ENCODE peak calls at places on chromosomes 3 and 15, in six cellular contexts. Q, B, C, I, D and W are unnamed samples.

GRCh38 chr15:22257047-22257667 is 176.8 kb downstream of the OR4M2 start:
- DNase-seq in Q (no peak), B (no peak), C (no peak), I (no peak), D (no peak), W (no peak)

GRCh38 chr15:77464129-77464865 is 43.6 kb downstream of the HMG20A start:
- DNase-seq in Q (no peak), B (no peak), C (no peak), I (no peak), D (no peak), W (no peak)

GRCh38 chr15:42331235-42331634 is 28.1 kb upstream of the CAPN3 start:
- DNase-seq in Q (peak), B (no peak), C (peak), I (no peak), D (no peak), W (no peak)

GRCh38 chr3:62151591-62151990 is 221.8 kb downstream of the FEZF2 start:
- DNase-seq in Q (peak), B (no peak), C (no peak), I (no peak), D (no peak), W (no peak)

GRCh38 chr15:34342737-34343575 is at the start of the genes NOP10 and NUTM1:
- DNase-seq in Q (peak), B (peak), C (peak), I (peak), D (peak), W (peak)

GRCh38 chr3:111695584-111696213 is 100.6 kb upstream of the ZBED2 start:
- DNase-seq in Q (peak), B (no peak), C (no peak), I (no peak), D (peak), W (no peak)

GRCh38 chr3:152244156-152244888 is 24.4 kb upstream of the MBNL1 start:
- DNase-seq in Q (no peak), B (no peak), C (no peak), I (no peak), D (no peak), W (no peak)

GRCh38 chr3:137692803-137693431 is 71.2 kb upstream of the SOX14 start:
- DNase-seq in Q (no peak), B (no peak), C (no peak), I (no peak), D (no peak), W (no peak)

GRCh38 chr3:136943396-136943795 is 14.4 kb upstream of the IL20RB start:
- DNase-seq in Q (no peak), B (no peak), C (no peak), I (no peak), D (no peak), W (no peak)

GRCh38 chr3:50292159-50292923 is at the start of gene IFRD2:
- DNase-seq in Q (peak), B (peak), C (peak), I (peak), D (peak), W (peak)

GRCh38 chr15:43463542-43463941 is 29.4 kb downstream of the TP53BP1 start:
- DNase-seq in Q (peak), B (no peak), C (no peak), I (no peak), D (no peak), W (no peak)

GRCh38 chr3:179956416-179956830 is 80.3 kb downstream of the PEX5L start:
- DNase-seq in Q (peak), B (no peak), C (no peak), I (no peak), D (no peak), W (no peak)

DNA sequence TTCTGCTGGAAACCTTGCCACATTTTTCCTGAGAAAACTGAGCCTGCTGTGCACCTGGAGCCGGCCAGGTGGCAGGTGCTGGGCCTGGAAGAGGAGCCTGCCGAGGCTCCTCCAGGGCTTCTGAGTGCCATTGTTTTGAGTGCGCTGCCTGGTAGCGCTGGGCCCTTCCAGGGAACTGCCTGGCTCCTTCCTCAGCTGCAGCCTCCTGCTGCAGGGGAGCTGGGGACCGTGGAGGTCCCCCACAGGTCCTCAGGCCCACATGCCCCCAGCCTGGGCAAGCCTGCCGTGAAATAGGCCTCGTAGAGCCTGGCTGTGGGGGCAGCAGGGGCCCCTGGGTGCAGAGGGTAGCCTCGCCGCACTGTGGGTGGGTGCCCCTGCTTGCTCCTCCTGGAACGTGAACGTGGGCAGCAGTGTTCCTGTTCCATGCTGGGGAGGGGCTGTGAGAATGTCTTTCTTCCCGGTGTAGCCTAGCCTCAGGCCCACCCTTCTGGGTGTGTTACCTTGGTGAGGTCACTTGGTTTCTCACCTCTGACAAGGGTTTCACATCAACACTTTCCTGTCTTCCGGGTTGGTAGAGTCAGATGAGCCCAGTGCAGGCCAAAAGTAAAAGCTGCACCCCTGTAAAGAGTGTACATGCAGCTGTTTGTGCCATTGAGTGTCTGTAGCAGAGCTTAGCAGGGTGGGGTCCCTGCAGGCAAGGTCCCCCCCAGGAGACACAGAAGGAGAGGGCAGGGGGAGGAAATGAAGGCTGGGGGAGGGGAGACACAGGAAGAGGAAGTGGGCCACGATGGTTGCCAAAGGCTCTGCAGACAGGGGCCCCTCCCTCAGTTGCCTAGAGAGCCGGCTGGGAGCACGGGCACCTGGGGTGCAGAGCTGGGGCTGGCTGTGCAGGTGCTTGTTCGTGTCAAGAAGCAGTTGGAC is 34.5 kb downstream of the KLF13 start:
- DNase-seq in Q (no peak), B (peak), C (no peak), I (no peak), D (no peak), W (peak)
- H3K4me3 ChIP-seq in Q (no peak), B (peak), C (no peak), I (no peak), D (no peak), W (no peak)

GRCh38 chr3:126184465-126185000 is 4.1 kb upstream of the ALDH1L1 start:
- DNase-seq in Q (no peak), B (no peak), C (no peak), I (no peak), D (no peak), W (no peak)

GRCh38 chr3:126179825-126180476 is 435 bp downstream of the ALDH1L1 start:
- DNase-seq in Q (no peak), B (no peak), C (peak), I (peak), D (no peak), W (peak)

GRCh38 chr3:126180477-126181397 is at the start of gene ALDH1L1:
- DNase-seq in Q (peak), B (peak), C (peak), I (peak), D (no peak), W (peak)

GRCh38 chr3:126186271-126186670 is 5.9 kb upstream of the ALDH1L1 start:
- DNase-seq in Q (no peak), B (no peak), C (no peak), I (no peak), D (no peak), W (no peak)

DNA sequence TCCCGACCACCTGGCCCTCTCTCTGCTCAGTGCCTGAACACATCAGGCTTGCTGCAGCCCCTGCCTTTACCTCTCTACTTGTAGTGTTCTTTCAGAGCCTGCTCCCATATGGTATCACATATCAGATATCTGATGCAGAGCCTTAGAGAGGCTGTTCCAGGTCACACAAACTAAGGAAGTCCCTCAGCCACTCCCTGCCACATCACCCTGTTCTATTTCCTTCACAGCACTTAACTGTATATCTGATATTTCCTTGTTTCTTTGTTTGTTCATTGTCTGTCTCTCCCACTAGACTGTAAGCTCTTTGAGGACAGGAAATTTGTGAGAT is 976 bp upstream of the ALDH1L1 start:
- DNase-seq in Q (no peak), B (no peak), C (no peak), I (no peak), D (no peak), W (no peak)
- H3K4me3 ChIP-seq in Q (no peak), B (peak), C (peak), I (peak), D (no peak), W (peak)

GRCh38 chr15:45448066-45448510 is 69.7 kb upstream of the GATM start:
- DNase-seq in Q (peak), B (no peak), C (no peak), I (no peak), D (no peak), W (no peak)
- H3K4me3 ChIP-seq in Q (no peak), B (no peak), C (no peak), I (no peak), D (no peak), W (no peak)

GRCh38 chr3:123068227-123069020 is 1.6 kb downstream of the PDIA5 start:
- DNase-seq in Q (no peak), B (no peak), C (no peak), I (no peak), D (no peak), W (no peak)
- H3K4me3 ChIP-seq in Q (peak), B (peak), C (peak), I (peak), D (peak), W (peak)

GRCh38 chr3:188796122-188796631 is 375.6 kb upstream of the TPRG1 start:
- DNase-seq in Q (peak), B (no peak), C (no peak), I (no peak), D (peak), W (no peak)
- H3K4me3 ChIP-seq in Q (no peak), B (no peak), C (no peak), I (no peak), D (no peak), W (no peak)

GRCh38 chr15:72873379-72874233 is 90.0 kb upstream of the ADPGK start:
- DNase-seq in Q (peak), B (no peak), C (no peak), I (peak), D (no peak), W (no peak)
- H3K4me3 ChIP-seq in Q (no peak), B (no peak), C (no peak), I (no peak), D (no peak), W (no peak)

DNA sequence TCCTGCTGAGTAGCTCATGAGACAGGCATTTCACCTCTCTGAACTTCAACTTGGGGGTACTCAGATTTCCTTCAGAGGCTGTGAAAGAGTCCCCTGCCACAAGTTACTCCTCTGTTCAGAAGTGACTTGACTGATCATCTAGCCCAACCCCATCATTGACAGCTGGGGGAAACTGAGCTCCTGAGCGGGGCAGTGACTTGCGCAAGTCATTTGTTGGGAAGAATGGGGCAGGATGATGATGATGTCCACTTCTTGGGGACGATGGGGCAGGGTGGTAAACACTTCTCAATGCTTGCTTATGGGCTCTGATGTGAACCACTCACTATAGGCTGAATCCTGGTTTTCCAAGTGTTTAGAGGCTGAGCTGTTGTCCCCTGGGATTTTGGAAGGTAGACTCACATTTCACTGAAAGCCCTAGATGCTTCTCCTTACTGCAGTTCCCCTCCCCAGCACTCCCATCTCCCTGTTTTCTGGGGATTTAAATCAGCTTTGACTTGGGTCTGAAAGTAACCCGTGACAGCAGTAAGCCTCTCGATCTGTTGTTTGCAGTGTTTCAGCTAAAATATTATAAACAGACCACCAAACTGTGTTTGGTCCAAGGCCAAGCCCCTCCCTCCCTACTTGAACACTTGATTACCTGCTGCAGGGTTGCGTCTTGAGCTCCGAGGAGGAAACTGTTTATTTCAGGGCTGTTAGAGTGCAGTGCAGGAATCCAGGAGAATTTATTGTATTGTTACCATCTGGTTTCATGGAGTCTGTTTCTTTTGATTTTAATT is 25.1 kb downstream of the SMAD3 start:
- DNase-seq in Q (no peak), B (no peak), C (no peak), I (no peak), D (no peak), W (no peak)
- H3K4me3 ChIP-seq in Q (no peak), B (no peak), C (no peak), I (peak), D (no peak), W (no peak)